ENCODE peak calls at places on chromosomes 1 and 21, in five cellular contexts. Q is body of pancreas, N is A549, S is tibial nerve, H is heart right ventricle. P is an unnamed sample. For H3K4me1, the result is how much of the 10 kb centered on the place peaks cover.

GRCh38 chr21:44702111-44702972 is 5.4 kb downstream of the KRTAP10-12 start:
- DNase-seq in Q (no peak), N (no peak), S (no peak), H (no peak), P (no peak)

GRCh38 chr1:93980320-93980744 is 71.1 kb upstream of the GCLM start:
- DNase-seq in Q (no peak), N (peak), S (no peak), H (no peak), P (no peak)

GRCh38 chr21:36718951-36719501 is 20.1 kb downstream of the SIM2 start:
- DNase-seq in Q (peak), N (no peak), S (no peak), H (no peak), P (no peak)

GRCh38 chr1:191669629-191670028 is 488.6 kb upstream of the RGS18 start:
- DNase-seq in Q (no peak), N (no peak), S (no peak), H (no peak), P (no peak)

GRCh38 chr1:156740307-156740678 is 595 bp downstream of the MRPL24 start:
- DNase-seq in Q (no peak), N (no peak), S (no peak), H (no peak), P (no peak)

GRCh38 chr1:6180578-6181311 is 624 bp upstream of the CHD5 start:
- DNase-seq in Q (no peak), N (no peak), S (no peak), H (no peak), P (peak)

GRCh38 chr21:41663805-41664788 is 102.8 kb downstream of the RIPK4 start:
- DNase-seq in Q (peak), N (no peak), S (no peak), H (no peak), P (no peak)

GRCh38 chr21:32914424-32915070 is 111.2 kb upstream of the OLIG2 start:
- DNase-seq in Q (no peak), N (no peak), S (no peak), H (no peak), P (no peak)

GRCh38 chr1:85200870-85201339 is at the start of gene SYDE2:
- DNase-seq in Q (peak), N (peak), S (peak), H (peak), P (peak)
- H3K4me1 ChIP-seq in Q (under half), N (under half), S (under half), H (under half), P (under half)

GRCh38 chr1:242240061-242240460 is 241.2 kb upstream of the MAP1LC3C start:
- DNase-seq in Q (peak), N (peak), S (no peak), H (no peak), P (no peak)
- H3K27ac ChIP-seq in Q (no peak), N (peak), S (no peak), H (no peak), P (no peak)

DNA sequence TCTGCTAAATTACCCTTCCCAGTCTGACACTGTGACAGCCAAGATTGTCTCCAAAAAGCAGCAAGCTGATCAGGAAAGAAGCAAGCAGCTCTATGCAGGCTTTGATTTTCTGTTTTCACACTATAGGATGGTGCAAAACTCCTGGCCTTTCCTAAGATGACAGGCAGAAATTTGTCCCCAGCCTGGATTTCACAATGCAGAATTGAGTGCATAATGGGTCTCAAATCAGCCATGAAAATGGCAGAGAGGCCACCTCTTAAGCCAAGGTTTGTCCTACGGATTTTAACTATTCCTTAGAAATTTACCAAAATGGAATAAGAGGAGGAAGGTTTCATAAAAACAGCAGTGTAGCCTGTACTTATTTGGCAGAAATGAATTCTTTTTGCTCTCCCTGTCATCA is 1.2 kb downstream of the SGIP1 start:
- DNase-seq in Q (no peak), N (no peak), S (no peak), H (no peak), P (no peak)
- H3K4me1 ChIP-seq in Q (under half), N (under half), S (under half), H (under half), P (under half)

GRCh38 chr1:31620631-31621497 is 3.4 kb downstream of the HCRTR1 start:
- DNase-seq in Q (no peak), N (no peak), S (no peak), H (no peak), P (no peak)
- H3K27ac ChIP-seq in Q (no peak), N (no peak), S (no peak), H (no peak), P (no peak)

GRCh38 chr1:25651036-25651640 is 34.5 kb downstream of the MAN1C1 start:
- DNase-seq in Q (no peak), N (no peak), S (no peak), H (no peak), P (no peak)
- H3K4me1 ChIP-seq in Q (under half), N (under half), S (under half), H (under half), P (under half)

P was measured in CD8-positive, alpha-beta memory T cell.